ENCODE peak calls at places on chromosomes 12 and 14, in five cellular contexts. J is CD8-positive, alpha-beta T cell; S is heart left ventricle; Y is A549; V is IMR-90. C is an unnamed sample. For H3K4me1, the result is how much of the 10 kb centered on the place peaks cover.

GRCh38 chr12:66164349-66164821 is 5.4 kb downstream of the TMBIM4 start:
- DNase-seq in J (no peak), Y (no peak), V (peak), S (no peak), C (no peak)

GRCh38 chr14:92489394-92490238 is 24.0 kb upstream of the RIN3 start:
- DNase-seq in Y (no peak), V (no peak), J (no peak), S (peak), C (no peak)

GRCh38 chr14:24071144-24071697 is at the start of gene CPNE6:
- DNase-seq in J (no peak), S (no peak), Y (no peak), V (no peak), C (no peak)

GRCh38 chr12:64671682-64672081 is 61.4 kb downstream of the RASSF3 start:
- DNase-seq in Y (no peak), V (no peak), S (no peak), J (no peak), C (no peak)

GRCh38 chr12:28645436-28645835 is 455.2 kb downstream of the CCDC91 start:
- DNase-seq in J (no peak), Y (no peak), S (no peak), V (no peak), C (no peak)

GRCh38 chr14:21104448-21105060 is 3.7 kb downstream of the TMEM253 start:
- DNase-seq in S (peak), J (peak), Y (peak), V (peak), C (no peak)

GRCh38 chr12:52952082-52952801 is 3.3 kb downstream of the KRT18 start:
- DNase-seq in Y (no peak), S (no peak), V (no peak), J (no peak), C (no peak)

GRCh38 chr14:61479746-61480502 is 158.5 kb downstream of the PRKCH start:
- DNase-seq in Y (no peak), V (peak), J (no peak), S (no peak), C (no peak)

GRCh38 chr12:16573652-16574077 is 32.3 kb downstream of the LMO3 start:
- DNase-seq in J (no peak), V (peak), Y (no peak), S (no peak), C (no peak)

GRCh38 chr14:39680777-39681176 is 248.5 kb upstream of the FBXO33 start:
- DNase-seq in Y (no peak), S (no peak), V (no peak), J (no peak), C (no peak)

GRCh38 chr12:16090974-16091373 is 179.8 kb downstream of the DERA start:
- DNase-seq in J (no peak), V (no peak), Y (no peak), S (no peak), C (no peak)

GRCh38 chr14:103736546-103737431 is 21.2 kb downstream of the ZFYVE21 start:
- DNase-seq in Y (no peak), S (peak), V (no peak), J (no peak), C (peak)

GRCh38 chr12:89796798-89797382 is 88.3 kb upstream of the ATP2B1 start:
- DNase-seq in Y (no peak), J (no peak), S (no peak), V (no peak), C (no peak)

GRCh38 chr12:29681996-29682534 is 101.7 kb downstream of the TMTC1 start:
- DNase-seq in S (no peak), Y (no peak), V (peak), J (no peak), C (no peak)

GRCh38 chr12:81274619-81275018 is 196.7 kb downstream of the ACSS3 start:
- DNase-seq in J (no peak), S (no peak), Y (no peak), V (no peak), C (no peak)

GRCh38 chr14:72262771-72263170 is 330.5 kb downstream of the RGS6 start:
- DNase-seq in V (no peak), Y (no peak), S (no peak), J (no peak), C (no peak)

GRCh38 chr12:116700066-116700465 is 37.8 kb downstream of the SPRING1 start:
- DNase-seq in S (no peak), Y (no peak), V (no peak), J (no peak), C (no peak)

DNA sequence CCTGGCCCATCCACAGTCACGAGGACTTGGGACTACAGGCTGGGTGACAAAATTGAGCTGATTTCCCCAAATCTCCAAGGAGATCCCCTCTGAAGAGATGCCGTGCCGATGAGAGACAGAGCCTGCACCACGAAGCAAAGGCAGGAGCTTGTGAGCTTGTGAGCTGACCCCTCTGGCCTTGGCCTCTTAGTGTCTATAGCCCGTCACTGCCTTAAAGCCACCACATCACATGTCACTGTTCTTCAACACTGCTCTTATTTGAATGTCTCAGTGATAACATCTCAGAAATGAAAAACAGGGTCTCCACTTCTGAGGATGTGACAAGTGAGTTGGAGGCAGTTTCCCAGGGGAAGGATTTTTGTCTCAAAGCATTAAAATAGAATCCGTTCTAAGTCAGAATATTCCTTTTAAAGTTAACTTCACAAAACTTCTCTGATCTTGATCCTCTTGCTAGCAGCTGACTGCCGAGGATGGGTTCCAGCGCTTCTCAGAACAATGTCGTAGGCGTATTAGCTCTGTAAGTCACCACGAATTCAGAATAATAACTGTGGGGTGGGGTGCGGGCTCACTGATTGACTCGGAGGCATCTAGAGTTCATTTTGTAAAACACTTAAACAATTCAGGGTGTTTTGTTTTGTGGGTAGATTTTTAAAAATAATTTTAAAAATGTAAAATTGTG is 37.5 kb downstream of the CHST11 start:
- DNase-seq in V (no peak), Y (no peak), J (no peak), S (no peak), C (no peak)
- H3K4me1 ChIP-seq in V (under half), Y (under half), J (half or more), S (under half), C (under half)

GRCh38 chr12:132057691-132058090 is 86.4 kb downstream of the DDX51 start:
- DNase-seq in V (no peak), S (no peak), Y (no peak), J (no peak), C (no peak)
- H3K4me1 ChIP-seq in V (under half), S (under half), Y (under half), J (under half), C (under half)

GRCh38 chr12:124514996-124515932 is 52.1 kb downstream of the NCOR2 start:
- DNase-seq in Y (no peak), V (no peak), S (peak), J (no peak), C (no peak)
- H3K4me1 ChIP-seq in Y (half or more), V (under half), S (half or more), J (under half), C (half or more)

GRCh38 chr12:6221146-6221545 is 20.9 kb downstream of the CD9 start:
- DNase-seq in V (no peak), Y (no peak), S (peak), J (no peak), C (no peak)
- H3K4me1 ChIP-seq in V (under half), Y (under half), S (half or more), J (under half), C (half or more)

GRCh38 chr12:109239179-109239578 is 69.9 kb downstream of the FOXN4 start:
- DNase-seq in J (no peak), Y (no peak), S (no peak), V (no peak), C (no peak)

GRCh38 chr12:109232731-109233130 is 76.4 kb downstream of the FOXN4 start:
- DNase-seq in J (no peak), V (no peak), S (no peak), Y (no peak), C (no peak)

GRCh38 chr12:109234012-109234411 is 75.1 kb downstream of the FOXN4 start:
- DNase-seq in Y (no peak), S (no peak), J (no peak), V (no peak), C (no peak)

GRCh38 chr12:109239691-109240090 is 69.4 kb downstream of the FOXN4 start:
- DNase-seq in V (no peak), J (no peak), Y (no peak), S (no peak), C (no peak)

DNA sequence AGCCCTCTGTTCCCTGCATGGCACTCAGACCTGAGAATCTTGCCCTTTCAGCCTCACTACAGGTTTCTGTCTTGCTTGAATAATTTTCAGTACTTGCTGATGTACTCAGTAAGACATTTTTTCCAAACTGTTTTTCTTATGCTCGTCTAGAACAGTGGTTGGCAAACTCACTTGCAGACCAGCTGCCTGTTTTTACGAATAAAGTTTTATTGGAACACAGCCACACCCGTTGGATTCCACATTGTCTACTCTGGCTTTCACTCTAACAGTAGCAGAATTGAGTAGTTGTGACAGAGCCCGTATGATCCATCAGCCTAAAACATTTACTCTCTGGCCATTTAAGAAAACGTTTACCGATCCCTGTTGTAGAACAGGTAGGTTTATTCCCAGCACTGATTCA is 72.8 kb downstream of the FOXN4 start:
- DNase-seq in Y (no peak), V (no peak), S (no peak), J (no peak), C (no peak)
- H3K4me1 ChIP-seq in Y (under half), V (under half), S (under half), J (under half), C (under half)